ENCODE peak calls at places on chromosome 10, in ten cellular contexts. J is transverse colon, O is IMR-90, X is HepG2, F is adrenal gland, W is HCT116, M is Peyer's patch, I is A549, S is sigmoid colon, D is uterus. A is an unnamed sample. For H3K4me1 and H3K9me3, the result is how much of the 10 kb centered on the place peaks cover.

GRCh38 chr10:126458453-126458852 is 70.2 kb upstream of the ADAM12 start:
- DNase-seq in W (no peak), M (no peak), X (no peak), O (peak), J (no peak), D (no peak), F (peak), I (no peak), S (no peak), A (peak)

GRCh38 chr10:44439436-44439835 is 54.5 kb upstream of the CXCL12 start:
- DNase-seq in J (no peak), S (no peak), M (no peak), I (no peak), D (no peak), X (no peak), F (no peak), W (no peak), O (no peak), A (no peak)

GRCh38 chr10:29438271-29438670 is 149.4 kb downstream of the LYZL1 start:
- DNase-seq in I (no peak), J (no peak), D (no peak), W (no peak), S (no peak), X (no peak), M (no peak), O (peak), F (no peak), A (no peak)

GRCh38 chr10:62050627-62050924 is 149.1 kb downstream of the ARID5B start:
- DNase-seq in J (no peak), X (no peak), W (no peak), O (no peak), S (no peak), M (no peak), F (no peak), I (no peak), D (no peak), A (no peak)

GRCh38 chr10:126130291-126130710 is 233.9 kb downstream of the FANK1 start:
- DNase-seq in S (no peak), J (no peak), X (no peak), I (no peak), F (peak), O (peak), M (no peak), D (no peak), W (no peak), A (peak)

GRCh38 chr10:93954299-93954698 is 39.4 kb upstream of the PLCE1 start:
- DNase-seq in I (no peak), F (no peak), W (no peak), J (no peak), D (no peak), O (no peak), X (no peak), S (no peak), M (no peak), A (no peak)

GRCh38 chr10:123580426-123580825 is 85.7 kb upstream of the GPR26 start:
- DNase-seq in M (no peak), F (no peak), S (no peak), W (no peak), I (no peak), X (no peak), D (no peak), J (no peak), O (no peak), A (no peak)

GRCh38 chr10:7210516-7210915 is 200.3 kb downstream of the SFMBT2 start:
- DNase-seq in O (no peak), M (no peak), F (no peak), S (no peak), X (no peak), J (no peak), I (no peak), W (no peak), D (no peak), A (no peak)

GRCh38 chr10:77513783-77514331 is 123.8 kb downstream of the KCNMA1 start:
- DNase-seq in J (peak), W (peak), X (no peak), I (peak), D (peak), S (peak), M (no peak), O (peak), F (peak), A (peak)

GRCh38 chr10:102231357-102232318 is 5.5 kb downstream of the ELOVL3 start:
- DNase-seq in D (no peak), X (peak), I (peak), W (peak), O (no peak), S (no peak), J (peak), F (no peak), M (no peak), A (peak)

GRCh38 chr10:94104316-94105060 is 110.8 kb downstream of the PLCE1 start:
- DNase-seq in M (no peak), D (no peak), J (no peak), S (no peak), O (peak), X (peak), I (no peak), F (no peak), W (no peak), A (no peak)

GRCh38 chr10:77926566-77927342 is at the start of gene DLG5:
- DNase-seq in M (no peak), I (no peak), S (peak), F (peak), O (peak), J (peak), D (peak), W (no peak), X (no peak), A (peak)

GRCh38 chr10:62396864-62397263 is 22.7 kb downstream of the ZNF365 start:
- DNase-seq in I (no peak), X (no peak), M (no peak), S (no peak), F (no peak), W (no peak), O (no peak), J (no peak), D (no peak), A (no peak)

DNA sequence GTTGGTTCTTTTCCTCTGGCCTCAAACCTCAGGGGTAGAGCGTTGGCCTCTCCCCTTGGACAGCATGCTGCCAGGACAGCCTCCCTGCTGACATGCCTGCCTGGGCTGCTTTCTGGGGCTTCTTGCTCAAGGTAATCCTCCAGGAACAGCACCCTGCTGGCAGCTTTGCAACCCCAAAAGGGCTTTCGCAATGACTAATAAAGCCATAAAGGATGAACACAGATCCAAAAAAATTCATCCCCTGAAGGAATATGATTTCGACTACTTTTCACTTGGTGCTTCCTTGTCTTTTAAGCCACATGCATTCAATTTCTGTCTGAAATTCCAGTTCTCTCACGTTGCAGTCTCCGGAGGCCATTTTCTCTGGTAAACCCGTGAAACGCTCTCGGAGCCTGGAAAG is 15.1 kb upstream of the SH3PXD2A start:
- DNase-seq in F (no peak), I (no peak), M (no peak), O (peak), J (no peak), X (no peak), W (no peak), D (no peak), S (no peak), A (no peak)
- H3K4me1 ChIP-seq in F (under half), I (under half), M (under half), O (under half), J (under half), X (under half), W (under half), D (under half), S (under half), A (under half)

DNA sequence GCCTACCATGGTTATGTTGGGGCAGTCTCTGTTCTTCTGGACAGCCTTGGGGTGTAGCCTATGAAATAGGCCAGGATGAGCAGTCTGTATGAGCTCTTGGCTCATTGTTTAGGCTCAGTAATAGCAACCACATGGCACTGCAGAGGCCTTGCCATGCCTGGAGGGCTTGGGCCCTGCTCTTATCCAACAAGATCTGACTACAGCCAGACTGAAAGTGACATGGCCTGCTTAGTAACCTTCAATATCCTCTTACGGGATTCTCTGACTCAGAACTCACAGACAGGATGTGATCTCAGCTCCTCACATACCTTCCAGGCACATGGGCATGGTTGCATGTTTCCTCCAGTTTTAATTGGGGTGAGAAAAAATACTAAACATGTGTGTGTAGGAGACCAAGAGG is 289.3 kb downstream of the PTEN start:
- DNase-seq in D (no peak), S (no peak), I (peak), F (peak), W (peak), J (no peak), M (no peak), X (no peak), O (peak), A (no peak)
- TF ChIP-seq POLR2A in D (no peak), S (no peak), I (no peak), F (no peak), W (no peak), J (no peak), M (no peak), X (no peak), O (peak), A (no peak)

DNA sequence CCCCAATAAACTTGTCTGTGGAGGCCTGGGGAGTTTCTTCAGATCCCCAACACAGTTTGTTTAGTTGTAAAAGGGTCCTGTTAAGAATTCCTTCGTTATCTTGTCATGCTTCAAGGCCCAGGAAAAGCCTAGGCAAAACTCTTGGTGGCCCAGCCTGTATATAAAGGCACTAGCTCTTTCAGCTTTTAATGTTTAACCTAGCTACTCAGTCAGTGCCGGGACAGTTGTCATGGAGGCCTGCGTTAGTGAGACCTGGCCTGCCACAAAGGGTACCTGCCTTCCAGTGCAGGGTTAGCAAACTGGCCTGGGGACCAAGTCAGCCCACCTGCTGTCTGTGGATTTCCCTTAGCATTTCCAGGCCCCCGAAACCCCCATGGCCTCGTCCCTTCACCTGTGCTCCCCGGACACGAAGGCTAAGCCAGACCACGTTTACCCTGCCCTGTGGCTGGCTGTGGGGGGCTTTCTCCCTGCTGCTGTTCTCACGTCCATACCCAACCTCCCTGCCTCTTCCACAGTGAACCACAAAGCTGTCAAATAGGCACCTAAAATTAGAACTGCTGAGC is 96.9 kb upstream of the PPP2R2D start:
- DNase-seq in D (no peak), X (no peak), O (no peak), S (peak), M (no peak), F (no peak), W (no peak), J (no peak), I (no peak), A (no peak)
- H3K9me3 ChIP-seq in D (under half), X (under half), O (under half), S (under half), M (under half), F (under half), W (under half), J (under half), I (under half), A (under half)

DNA sequence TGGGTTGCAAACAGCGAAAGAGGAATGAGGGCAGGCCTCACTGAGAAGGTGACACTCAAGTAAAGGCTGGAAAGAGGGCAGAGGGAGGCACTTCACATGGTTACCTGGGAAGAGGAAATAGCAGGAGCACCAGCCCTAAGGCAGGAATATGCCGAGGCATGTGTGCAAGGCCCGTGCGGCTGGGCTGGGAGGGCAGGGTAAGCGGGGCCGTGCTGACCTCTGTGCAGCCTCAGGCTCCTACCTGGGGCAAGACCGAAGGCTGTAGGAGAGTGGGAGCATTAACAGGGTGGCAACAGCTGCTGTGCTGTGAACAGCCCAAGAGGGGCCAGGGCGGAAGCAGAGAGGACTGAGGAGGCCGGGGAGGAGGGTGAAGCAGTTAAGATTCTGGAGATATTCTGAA is 24.0 kb upstream of the SH3PXD2A start:
- DNase-seq in S (no peak), M (no peak), X (no peak), W (no peak), D (no peak), I (no peak), F (no peak), O (no peak), J (no peak), A (no peak)
- H3K4me1 ChIP-seq in S (under half), M (under half), X (under half), W (under half), D (under half), I (under half), F (under half), O (under half), J (under half), A (under half)

GRCh38 chr10:110872145-110872983 is 636 bp downstream of the PDCD4 start:
- DNase-seq in I (peak), S (peak), W (no peak), F (peak), D (peak), O (peak), X (peak), J (peak), M (peak), A (peak)
- TF ChIP-seq POLR2A in I (peak), S (peak), W (no peak), F (no peak), D (no peak), O (peak), X (peak), J (no peak), M (no peak), A (no peak)

GRCh38 chr10:37680243-37680683 is 177.1 kb downstream of the ZNF248 start:
- DNase-seq in I (no peak), X (no peak), S (no peak), O (no peak), J (no peak), M (no peak), D (no peak), F (no peak), W (no peak), A (no peak)

GRCh38 chr10:37679465-37679864 is 177.9 kb downstream of the ZNF248 start:
- DNase-seq in M (no peak), F (no peak), I (no peak), D (no peak), O (no peak), X (no peak), J (no peak), W (no peak), S (no peak), A (no peak)

GRCh38 chr10:37682617-37683016 is 174.8 kb downstream of the ZNF248 start:
- DNase-seq in W (no peak), D (no peak), F (no peak), O (no peak), S (no peak), J (no peak), I (no peak), M (no peak), X (no peak), A (no peak)

GRCh38 chr10:37680716-37681616 is 176.4 kb downstream of the ZNF248 start:
- DNase-seq in S (no peak), I (no peak), X (no peak), D (no peak), F (no peak), J (no peak), W (no peak), O (no peak), M (no peak), A (no peak)

GRCh38 chr10:37681617-37681999 is 175.8 kb downstream of the ZNF248 start:
- DNase-seq in X (no peak), W (no peak), D (no peak), M (no peak), O (no peak), I (no peak), F (no peak), S (no peak), J (no peak), A (no peak)
- H3K9me3 ChIP-seq in X (under half), W (under half), D (under half), M (under half), O (half or more), I (under half), F (under half), S (under half), J (under half), A (under half)

GRCh38 chr10:72248477-72249151 is 25.1 kb upstream of the DDIT4 start:
- DNase-seq in O (no peak), D (peak), S (peak), J (peak), F (peak), I (no peak), W (no peak), X (peak), M (peak), A (peak)

GRCh38 chr10:72250666-72251065 is 23.1 kb upstream of the DDIT4 start:
- DNase-seq in X (no peak), O (peak), M (no peak), F (no peak), D (peak), S (peak), W (no peak), I (no peak), J (peak), A (peak)

GRCh38 chr10:72253002-72253401 is 20.7 kb upstream of the DDIT4 start:
- DNase-seq in O (no peak), J (no peak), M (no peak), W (no peak), S (no peak), F (no peak), X (no peak), I (no peak), D (no peak), A (no peak)

GRCh38 chr10:72254891-72255568 is 18.7 kb upstream of the DDIT4 start:
- DNase-seq in J (peak), D (peak), W (no peak), O (peak), X (no peak), I (peak), S (peak), M (peak), F (peak), A (peak)

DNA sequence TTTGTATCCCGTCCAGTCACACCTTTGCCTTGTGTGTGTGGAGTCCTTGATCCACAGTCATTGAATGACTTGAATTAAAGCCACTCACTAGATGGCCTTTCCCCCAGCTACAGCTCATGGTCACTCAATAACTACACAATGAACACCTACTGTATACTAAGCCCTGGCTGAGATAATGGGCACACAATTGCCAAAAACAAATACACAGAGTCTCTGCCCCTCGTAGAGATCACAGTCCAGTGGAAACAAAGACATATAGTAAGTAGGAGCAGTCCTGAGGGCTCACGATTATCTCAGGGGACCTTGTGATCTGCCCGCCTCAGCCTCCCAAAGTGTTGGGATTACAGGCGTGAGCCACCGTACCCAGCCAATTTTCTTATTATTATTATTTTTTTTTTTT is 22.1 kb upstream of the DDIT4 start:
- DNase-seq in D (no peak), F (no peak), M (no peak), J (no peak), S (no peak), O (no peak), W (no peak), I (no peak), X (peak), A (no peak)
- H3K4me1 ChIP-seq in D (half or more), F (half or more), M (under half), J (half or more), S (half or more), O (under half), W (under half), I (half or more), X (half or more), A (half or more)

GRCh38 chr10:17453377-17454091 is 861 bp downstream of the ST8SIA6 start:
- DNase-seq in I (peak), J (peak), X (no peak), O (no peak), F (no peak), S (no peak), M (no peak), D (no peak), W (no peak), A (peak)
- TF ChIP-seq POLR2A in I (no peak), J (peak), X (no peak), O (no peak), F (no peak), S (no peak), M (no peak), D (no peak), W (no peak), A (no peak)

DNA sequence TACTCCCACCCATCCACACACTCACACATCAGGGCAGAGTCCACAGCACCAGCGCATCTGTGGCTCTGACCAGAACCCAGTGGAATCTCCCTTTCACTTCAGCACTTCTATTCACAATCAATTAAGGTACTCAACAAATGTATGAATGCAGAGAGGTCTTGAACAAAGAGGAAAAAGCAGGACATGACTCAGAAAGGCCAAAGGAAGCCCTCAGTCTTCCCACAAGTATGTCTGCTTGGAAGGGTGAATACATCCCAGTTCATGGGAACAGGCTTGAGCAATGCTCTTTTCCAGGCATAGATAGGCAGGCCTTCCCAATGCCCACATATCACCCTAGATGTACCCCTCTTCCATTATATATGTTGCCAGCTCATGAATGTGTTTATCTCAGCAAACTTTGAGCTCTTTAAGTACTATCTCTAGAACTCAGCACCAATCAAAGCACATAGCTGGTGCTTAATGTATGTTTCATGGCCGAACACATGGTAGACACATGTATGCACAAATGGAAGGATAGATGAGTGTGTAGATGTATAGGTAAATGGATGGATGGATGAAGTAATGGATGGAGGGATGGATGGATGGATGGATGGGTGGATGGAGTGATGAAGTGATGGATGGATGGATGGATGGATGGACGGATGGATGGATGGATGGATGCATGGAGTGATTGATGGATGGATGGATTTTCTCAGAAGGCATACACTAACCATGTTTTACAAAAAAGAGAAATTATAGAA is 507.6 kb downstream of the GRID1 start:
- DNase-seq in S (no peak), O (no peak), W (no peak), D (no peak), F (no peak), J (no peak), M (no peak), X (no peak), I (no peak), A (no peak)
- H3K9me3 ChIP-seq in S (under half), O (half or more), W (under half), D (under half), F (under half), J (under half), M (under half), X (under half), I (under half), A (under half)

A was measured in thyroid gland.